ENCODE peak calls at places on chromosomes 3 and 15, in seven cellular contexts. I, N, U, A, X, P and S are unnamed samples.

GRCh38 chr3:133444071-133444774 is 44.4 kb downstream of the BFSP2 start:
- DNase-seq in I (no peak), N (peak; percentile 37), U (no peak), A (no peak), X (no peak), P (peak; percentile 22), S (no peak)

GRCh38 chr3:178719036-178719635 is 182.9 kb downstream of the KCNMB2 start:
- DNase-seq in I (no peak), N (no peak), U (no peak), A (no peak), X (no peak), P (no peak), S (no peak)

GRCh38 chr3:169090559-169090958 is 573.0 kb downstream of the MECOM start:
- DNase-seq in I (no peak), N (peak; percentile 62), U (no peak), A (no peak), X (no peak), P (no peak), S (no peak)

GRCh38 chr3:161343986-161344385 is 27.3 kb downstream of the SPTSSB start:
- DNase-seq in I (no peak), N (peak; percentile 26), U (no peak), A (no peak), X (no peak), P (no peak), S (no peak)

GRCh38 chr15:48962662-48963523 is 826 bp downstream of the SHC4 start:
- DNase-seq in I (peak; percentile 29), N (peak; percentile 67), U (peak; percentile 68), A (peak; percentile 52), X (peak; percentile 66), P (no peak), S (peak; percentile 85)

GRCh38 chr3:5568451-5568850 is 380.9 kb downstream of the EDEM1 start:
- DNase-seq in I (no peak), N (no peak), U (no peak), A (no peak), X (no peak), P (peak; percentile 53), S (no peak)

GRCh38 chr15:30041868-30042267 is 40.9 kb upstream of the GOLGA8J start:
- DNase-seq in I (no peak), N (no peak), U (no peak), A (no peak), X (no peak), P (no peak), S (no peak)

GRCh38 chr15:70618929-70619328 is 144.4 kb downstream of the UACA start:
- DNase-seq in I (no peak), N (no peak), U (no peak), A (no peak), X (no peak), P (no peak), S (no peak)

GRCh38 chr3:55476515-55476914 is 10.6 kb downstream of the WNT5A start:
- DNase-seq in I (no peak), N (peak; percentile 92), U (no peak), A (no peak), X (no peak), P (no peak), S (no peak)

GRCh38 chr3:153354641-153355040 is 192.6 kb downstream of the RAP2B start:
- DNase-seq in I (no peak), N (peak; percentile 3), U (no peak), A (no peak), X (no peak), P (no peak), S (no peak)

GRCh38 chr15:57150066-57150865 is 226.0 kb upstream of the CGNL1 start:
- DNase-seq in I (no peak), N (peak; percentile 72), U (no peak), A (no peak), X (no peak), P (no peak), S (no peak)

GRCh38 chr3:72453686-72454085 is 394.6 kb downstream of the SHQ1 start:
- DNase-seq in I (no peak), N (no peak), U (no peak), A (no peak), X (no peak), P (no peak), S (no peak)

GRCh38 chr3:193853511-193854219 is 260.7 kb downstream of the OPA1 start:
- DNase-seq in I (no peak), N (no peak), U (no peak), A (no peak), X (no peak), P (peak; percentile 74), S (no peak)

GRCh38 chr15:77670558-77671148 is 37.9 kb upstream of the LINGO1 start:
- DNase-seq in I (no peak), N (no peak), U (no peak), A (no peak), X (no peak), P (no peak), S (no peak)

GRCh38 chr15:31435256-31435781 is 108.7 kb downstream of the KLF13 start:
- DNase-seq in I (peak; percentile 56), N (peak; percentile 79), U (peak; percentile 73), A (peak; percentile 68), X (peak; percentile 59), P (peak; percentile 77), S (no peak)

GRCh38 chr3:28018925-28019718 is 222.3 kb upstream of the CMC1 start:
- DNase-seq in I (no peak), N (no peak), U (no peak), A (no peak), X (no peak), P (no peak), S (no peak)

GRCh38 chr3:133547432-133548041 is 25.9 kb upstream of the CDV3 start:
- DNase-seq in I (no peak), N (peak; percentile 75), U (no peak), A (no peak), X (no peak), P (no peak), S (no peak)

GRCh38 chr15:70794596-70795310 is 31.4 kb upstream of the UACA start:
- DNase-seq in I (no peak), N (peak; percentile 79), U (no peak), A (no peak), X (no peak), P (no peak), S (peak; percentile 88)

GRCh38 chr3:70064194-70064787 is 64.8 kb downstream of the SAMMSON start:
- DNase-seq in I (no peak), N (peak; percentile 45), U (no peak), A (peak; percentile 49), X (no peak), P (peak; percentile 18), S (no peak)

GRCh38 chr3:113268306-113268705 is 56.9 kb downstream of the BOC start:
- DNase-seq in I (no peak), N (no peak), U (no peak), A (no peak), X (no peak), P (no peak), S (no peak)

GRCh38 chr15:28912422-28912821 is 26.6 kb downstream of the APBA2 start:
- DNase-seq in I (no peak), N (peak; percentile 41), U (no peak), A (no peak), X (no peak), P (no peak), S (no peak)

GRCh38 chr3:71611099-71611498 is 27.6 kb upstream of the FOXP1 start:
- DNase-seq in I (no peak), N (no peak), U (no peak), A (no peak), X (no peak), P (peak; percentile 40), S (no peak)

GRCh38 chr3:105228696-105229095 is 138.0 kb upstream of the ALCAM start:
- DNase-seq in I (no peak), N (peak; percentile 25), U (no peak), A (no peak), X (no peak), P (no peak), S (no peak)

GRCh38 chr3:67327582-67327981 is 326.8 kb downstream of the SUCLG2 start:
- DNase-seq in I (no peak), N (no peak), U (no peak), A (no peak), X (no peak), P (no peak), S (no peak)

GRCh38 chr3:61559108-61559731 is 2.2 kb upstream of the PTPRG start:
- DNase-seq in I (no peak), N (no peak), U (no peak), A (peak; percentile 12), X (no peak), P (no peak), S (no peak)

GRCh38 chr15:92958105-92958504 is 58.0 kb downstream of the CHD2 start:
- DNase-seq in I (no peak), N (peak; percentile 81), U (no peak), A (no peak), X (no peak), P (no peak), S (no peak)

GRCh38 chr3:156605686-156606605 is 51.0 kb upstream of the SSR3 start:
- DNase-seq in I (peak; percentile 19), N (peak; percentile 81), U (peak; percentile 70), A (peak; percentile 14), X (no peak), P (peak; percentile 51), S (no peak)

GRCh38 chr3:11651900-11652299 is 8.2 kb upstream of the VGLL4 start:
- DNase-seq in I (no peak), N (peak; percentile 58), U (no peak), A (no peak), X (no peak), P (peak; percentile 26), S (no peak)

GRCh38 chr15:100338247-100338646 is 3.5 kb downstream of the ADAMTS17 start:
- DNase-seq in I (no peak), N (no peak), U (no peak), A (no peak), X (no peak), P (no peak), S (peak; percentile 48)

GRCh38 chr15:48425051-48425450 is 93.8 kb downstream of the DUT start:
- DNase-seq in I (no peak), N (no peak), U (no peak), A (no peak), X (no peak), P (no peak), S (no peak)